ENCODE peak calls at places on chromosomes 12 and 14, in five cellular contexts. T is fibroblast of lung, L is WTC11, V is IMR-90, O is progenitor cell of endocrine pancreas. I is an unnamed sample.

GRCh38 chr12:55034218-55034617 is 14.4 kb downstream of the NEUROD4 start:
- DNase-seq in T (no peak), L (no peak), V (no peak), O (no peak), I (no peak)

GRCh38 chr12:46259071-46259470 is 9.8 kb downstream of the SLC38A1 start:
- DNase-seq in T (no peak), L (no peak), V (no peak), O (no peak), I (no peak)

GRCh38 chr12:115079760-115080159 is 395.8 kb upstream of the TBX3 start:
- DNase-seq in T (no peak), L (no peak), V (no peak), O (no peak), I (no peak)

GRCh38 chr12:56257491-56258067 is 605 bp downstream of the ANKRD52 start:
- DNase-seq in T (no peak), L (peak; percentile 77), V (peak; percentile 11), O (no peak), I (no peak)

GRCh38 chr14:24392327-24393098 is 6.3 kb upstream of the NYNRIN start:
- DNase-seq in T (peak; percentile 65), L (no peak), V (peak; percentile 67), O (no peak), I (no peak)

GRCh38 chr14:57362356-57362755 is 28.0 kb upstream of the NAA30 start:
- DNase-seq in T (no peak), L (no peak), V (no peak), O (no peak), I (no peak)

GRCh38 chr14:57389646-57390036 is 745 bp upstream of the NAA30 start:
- DNase-seq in T (no peak), L (peak; percentile 37), V (no peak), O (no peak), I (peak; percentile 21)

GRCh38 chr14:24982472-24983155 is 67.3 kb downstream of the STXBP6 start:
- DNase-seq in T (peak; percentile 98), L (no peak), V (peak; percentile 97), O (no peak), I (no peak)

GRCh38 chr12:123498126-123498825 is 35.2 kb downstream of the RILPL1 start:
- DNase-seq in T (no peak), L (no peak), V (no peak), O (no peak), I (no peak)

GRCh38 chr14:104230119-104230885 is 91.9 kb downstream of the KIF26A start:
- DNase-seq in T (no peak), L (no peak), V (no peak), O (no peak), I (no peak)

GRCh38 chr12:67969134-67969782 is 20.0 kb upstream of the IFNG-AS1 start:
- DNase-seq in T (no peak), L (no peak), V (no peak), O (no peak), I (no peak)

GRCh38 chr14:74636424-74637183 is 24.6 kb upstream of the LTBP2 start:
- DNase-seq in T (no peak), L (no peak), V (no peak), O (no peak), I (no peak)

GRCh38 chr14:100691395-100692025 is 35.2 kb upstream of the DLK1 start:
- DNase-seq in T (no peak), L (no peak), V (no peak), O (no peak), I (no peak)

GRCh38 chr14:75514673-75515630 is 7.3 kb upstream of the BATF start:
- DNase-seq in T (peak; percentile 41), L (peak; percentile 72), V (peak; percentile 15), O (no peak), I (peak; percentile 60)

GRCh38 chr12:22974865-22975264 is 349.9 kb downstream of the ETNK1 start:
- DNase-seq in T (peak; percentile 94), L (no peak), V (peak; percentile 94), O (no peak), I (no peak)

GRCh38 chr14:56152221-56152620 is 34.0 kb downstream of the PELI2 start:
- DNase-seq in T (no peak), L (no peak), V (no peak), O (no peak), I (no peak)

GRCh38 chr14:100103261-100104005 is 38.2 kb downstream of the EVL start:
- DNase-seq in T (no peak), L (no peak), V (peak; percentile 13), O (no peak), I (no peak)

GRCh38 chr12:93563807-93564538 is 8.5 kb upstream of the SOCS2 start:
- DNase-seq in T (peak; percentile 55), L (no peak), V (peak; percentile 53), O (no peak), I (peak; percentile 34)

GRCh38 chr12:115973968-115974765 is 303.3 kb downstream of the MED13L start:
- DNase-seq in T (no peak), L (no peak), V (no peak), O (no peak), I (no peak)

GRCh38 chr12:110256780-110257431 is 24.1 kb upstream of the ATP2A2 start:
- DNase-seq in T (no peak), L (no peak), V (no peak), O (no peak), I (no peak)

GRCh38 chr12:15705606-15706005 is 83.6 kb downstream of the EPS8 start:
- DNase-seq in T (no peak), L (no peak), V (no peak), O (no peak), I (no peak)

GRCh38 chr12:46904406-46905240 is 78.8 kb upstream of the SLC38A4 start:
- DNase-seq in T (no peak), L (no peak), V (peak; percentile 27), O (no peak), I (no peak)

GRCh38 chr12:9711664-9712063 is 21.2 kb downstream of the CLECL1 start:
- DNase-seq in T (no peak), L (no peak), V (peak; percentile 16), O (no peak), I (no peak)

GRCh38 chr14:23605931-23606585 is 27.5 kb upstream of the JPH4 start:
- DNase-seq in T (no peak), L (no peak), V (peak; percentile 12), O (no peak), I (peak; percentile 76)

GRCh38 chr14:26621807-26622560 is 24.2 kb upstream of the NOVA1 start:
- DNase-seq in T (peak; percentile 45), L (no peak), V (no peak), O (no peak), I (no peak)

GRCh38 chr12:104909761-104910160 is 48.3 kb downstream of the SLC41A2 start:
- DNase-seq in T (peak; percentile 21), L (no peak), V (peak; percentile 64), O (no peak), I (no peak)

GRCh38 chr14:65574611-65575010 is 162.1 kb downstream of the FUT8 start:
- DNase-seq in T (no peak), L (no peak), V (no peak), O (no peak), I (no peak)

GRCh38 chr12:16564675-16565074 is 41.3 kb downstream of the LMO3 start:
- DNase-seq in T (no peak), L (no peak), V (no peak), O (no peak), I (no peak)

GRCh38 chr12:50572275-50572674 is 67.5 kb downstream of the DIP2B start:
- DNase-seq in T (peak; percentile 94), L (no peak), V (peak; percentile 89), O (no peak), I (no peak)

GRCh38 chr12:106071686-106072085 is 67.1 kb downstream of the NUAK1 start:
- DNase-seq in T (peak; percentile 72), L (no peak), V (peak; percentile 56), O (no peak), I (no peak)

GRCh38 chr12:109111775-109112491 is 4.5 kb upstream of the ACACB start:
- DNase-seq in T (peak; percentile 71), L (peak; percentile 57), V (peak; percentile 49), O (no peak), I (peak; percentile 61)

GRCh38 chr14:68612049-68612448 is 180.8 kb downstream of the ZFP36L1 start:
- DNase-seq in T (peak; percentile 36), L (no peak), V (peak; percentile 29), O (no peak), I (no peak)

GRCh38 chr14:68611611-68612010 is 181.3 kb downstream of the ZFP36L1 start:
- DNase-seq in T (no peak), L (no peak), V (no peak), O (no peak), I (no peak)

GRCh38 chr14:68608235-68608962 is 184.5 kb downstream of the ZFP36L1 start:
- DNase-seq in T (no peak), L (no peak), V (no peak), O (no peak), I (no peak)

GRCh38 chr14:68609012-68609411 is 183.9 kb downstream of the ZFP36L1 start:
- DNase-seq in T (no peak), L (no peak), V (no peak), O (no peak), I (no peak)

DNA sequence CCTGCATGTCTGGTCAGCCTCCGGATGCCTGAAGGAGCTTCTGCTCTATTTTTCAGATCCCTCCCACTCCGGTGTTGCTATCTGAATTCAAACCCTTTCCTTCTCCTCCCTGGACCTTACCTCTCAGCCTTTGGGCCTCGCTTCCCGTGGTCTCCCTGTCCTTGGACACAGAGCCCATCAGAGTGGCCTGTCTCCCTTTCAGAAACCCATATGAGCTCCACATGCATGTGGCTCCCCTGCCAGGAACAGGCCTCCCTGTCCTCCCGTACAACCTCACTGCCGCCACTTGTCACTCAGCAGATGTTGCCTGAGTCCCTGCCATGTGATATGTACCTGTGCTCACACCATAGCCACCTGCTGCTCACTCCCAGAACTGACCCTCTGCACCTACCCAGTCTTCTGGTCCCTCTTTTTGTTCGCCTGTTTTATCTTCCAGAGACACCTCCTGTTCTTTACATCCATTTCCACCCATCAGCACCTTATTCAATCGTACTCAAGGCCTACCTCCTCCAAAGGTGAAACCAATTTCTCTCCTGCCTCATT is 182.5 kb downstream of the ZFP36L1 start:
- DNase-seq in T (no peak), L (no peak), V (no peak), O (no peak), I (no peak)
- TF ChIP-seq CTCF in T (no peak), L (no peak), V (no peak), O (peak; percentile 40), I (no peak)

DNA sequence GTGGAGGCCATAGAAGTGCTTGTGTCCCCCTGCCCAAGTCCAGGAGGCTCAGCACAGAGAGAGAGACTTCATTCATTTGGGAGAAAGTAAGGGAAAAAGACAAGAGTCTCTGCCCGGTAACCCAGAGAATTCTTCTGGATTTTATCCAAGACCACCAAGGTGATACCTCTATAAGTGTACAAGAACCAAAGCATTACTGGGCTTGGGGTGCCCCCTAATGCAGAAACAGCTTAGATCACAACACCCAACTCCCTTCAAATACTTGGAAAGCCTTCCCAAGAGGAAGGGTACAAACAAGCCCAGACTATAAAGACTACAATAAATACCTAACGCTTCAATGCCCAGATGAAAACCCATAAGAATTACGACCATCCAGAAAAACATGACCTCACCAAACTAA is 119.7 kb upstream of the PDE3A start:
- DNase-seq in T (no peak), L (no peak), V (no peak), O (no peak), I (no peak)
- TF ChIP-seq CTCF in T (no peak), L (no peak), V (no peak), O (no peak), I (no peak)

GRCh38 chr12:51926064-51926632 is 18.8 kb downstream of the ACVRL1 start:
- DNase-seq in T (no peak), L (no peak), V (no peak), O (no peak), I (no peak)
- TF ChIP-seq CTCF in T (no peak), L (no peak), V (no peak), O (no peak), I (no peak)

GRCh38 chr14:51131516-51131915 is 36.6 kb upstream of the TRIM9 start:
- DNase-seq in T (no peak), L (no peak), V (no peak), O (no peak), I (no peak)

GRCh38 chr14:51129130-51129529 is 34.2 kb upstream of the TRIM9 start:
- DNase-seq in T (no peak), L (no peak), V (no peak), O (no peak), I (no peak)
- TF ChIP-seq CTCF in T (no peak), L (no peak), V (no peak), O (peak; percentile 16), I (no peak)

I was measured in GM10248.